ENCODE peak calls at places on chromosomes 13 and 19, in six cellular contexts. L, R, F, J, X and T are unnamed samples. For H3K9me3, the result is how much of the 10 kb centered on the place peaks cover.

GRCh38 chr13:100128838-100129237 is 39.9 kb downstream of the PCCA start:
- DNase-seq in L (no peak), R (no peak), F (no peak), J (no peak), X (no peak), T (no peak)

GRCh38 chr13:19153782-19154450 is 27.7 kb downstream of the TUBA3C start:
- DNase-seq in L (peak), R (no peak), F (no peak), J (no peak), X (no peak), T (no peak)

GRCh38 chr13:34587586-34587985 is 354.5 kb upstream of the NBEA start:
- DNase-seq in L (no peak), R (peak), F (no peak), J (no peak), X (no peak), T (no peak)

GRCh38 chr13:88670509-88670908 is 999.3 kb downstream of the SLITRK5 start:
- DNase-seq in L (no peak), R (no peak), F (no peak), J (no peak), X (no peak), T (no peak)

GRCh38 chr13:99307247-99307646 is at the start of gene GPR183:
- DNase-seq in L (peak), R (no peak), F (no peak), J (no peak), X (no peak), T (peak)

GRCh38 chr13:30862707-30863106 is 43.4 kb upstream of the MEDAG start:
- DNase-seq in L (no peak), R (no peak), F (no peak), J (no peak), X (peak), T (no peak)

GRCh38 chr13:49641810-49642291 is 13.5 kb downstream of the ARL11 start:
- DNase-seq in L (peak), R (peak), F (no peak), J (no peak), X (no peak), T (no peak)

GRCh38 chr19:45558399-45558878 is 26.2 kb downstream of the OPA3 start:
- DNase-seq in L (peak), R (peak), F (no peak), J (peak), X (no peak), T (peak)

GRCh38 chr19:24069907-24070657 is 16.9 kb upstream of the ZNF254 start:
- DNase-seq in L (no peak), R (no peak), F (no peak), J (no peak), X (no peak), T (no peak)

GRCh38 chr13:26327905-26328304 is 74.0 kb downstream of the CDK8 start:
- DNase-seq in L (no peak), R (no peak), F (no peak), J (no peak), X (no peak), T (no peak)

GRCh38 chr19:5329141-5329540 is 11.5 kb downstream of the PTPRS start:
- DNase-seq in L (no peak), R (no peak), F (no peak), J (no peak), X (no peak), T (no peak)
- H3K9me3 ChIP-seq in L (under half), R (under half), F (under half), J (under half), X (under half), T (under half)

GRCh38 chr13:63110431-63110830 is 1694.8 kb upstream of the PCDH20 start:
- DNase-seq in L (no peak), R (no peak), F (no peak), J (no peak), X (no peak), T (no peak)
- H3K9me3 ChIP-seq in L (under half), R (under half), F (under half), J (under half), X (under half), T (under half)

GRCh38 chr19:2840794-2841790 is at the start of gene ZNF555:
- DNase-seq in L (peak), R (peak), F (peak), J (peak), X (peak), T (peak)
- H3K9me3 ChIP-seq in L (under half), R (under half), F (under half), J (under half), X (under half), T (under half)

DNA sequence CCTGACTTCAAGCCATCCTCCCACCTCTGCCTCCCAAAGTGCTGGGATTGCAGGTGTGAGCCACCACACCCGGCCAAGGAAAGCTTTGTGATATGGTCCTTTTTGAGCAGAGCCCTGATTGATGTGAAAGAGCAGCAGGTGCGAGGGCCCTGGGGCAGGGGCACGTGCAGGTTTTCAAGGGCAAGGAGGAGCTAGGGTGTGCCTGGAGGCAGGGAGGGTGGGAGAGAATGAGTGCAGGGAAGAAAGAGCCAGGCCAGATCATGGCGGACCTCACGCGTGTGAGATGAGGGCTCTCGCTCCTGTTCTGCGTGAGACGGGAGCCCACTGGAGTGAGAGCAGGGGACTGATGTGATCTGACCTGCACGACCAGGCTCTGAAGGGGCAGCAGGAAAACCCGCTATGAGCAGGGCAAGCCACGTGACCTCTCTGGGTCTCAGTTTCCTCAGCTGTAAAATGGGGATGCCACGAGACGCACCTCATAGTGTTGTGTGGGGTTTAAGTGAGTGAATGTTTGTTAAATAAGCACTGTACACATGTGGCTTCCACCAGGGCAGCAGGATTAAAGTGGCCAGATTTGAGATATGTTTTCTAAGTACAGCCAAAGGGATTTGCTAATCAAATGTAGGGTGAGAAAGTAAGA is 25.8 kb downstream of the FAAP24 start:
- DNase-seq in L (no peak), R (no peak), F (no peak), J (no peak), X (no peak), T (no peak)
- H3K9me3 ChIP-seq in L (under half), R (under half), F (under half), J (under half), X (under half), T (under half)